ENCODE peak calls at places on chromosomes 5 and 9, in six cellular contexts. L is cardiac fibroblast, M is ELR, F is adrenal gland, R is IMR-90, K is foreskin keratinocyte. O is an unnamed sample.

GRCh38 chr9:16924311-16924915 is 53.9 kb upstream of the BNC2 start:
- DNase-seq in R (no peak), L (no peak), K (no peak), M (no peak), F (no peak), O (no peak)

GRCh38 chr9:111992523-111992922 is 95.9 kb downstream of the UGCG start:
- DNase-seq in K (peak; percentile 83), L (peak; percentile 83), F (no peak), M (peak; percentile 88), R (peak; percentile 82), O (no peak)

GRCh38 chr5:39394946-39395345 is 29.8 kb downstream of the DAB2 start:
- DNase-seq in K (peak; percentile 66), M (peak; percentile 91), L (peak; percentile 92), R (peak; percentile 86), F (no peak), O (no peak)

GRCh38 chr5:10552183-10553143 is 11.4 kb upstream of the ANKRD33B start:
- DNase-seq in M (peak; percentile 61), K (no peak), L (peak; percentile 41), F (no peak), R (peak; percentile 37), O (no peak)

GRCh38 chr5:127685662-127686061 is 17.5 kb upstream of the CCDC192 start:
- DNase-seq in L (peak; percentile 34), R (no peak), M (no peak), K (no peak), F (no peak), O (no peak)

GRCh38 chr5:76874088-76874581 is 24.3 kb downstream of the S100Z start:
- DNase-seq in F (no peak), R (no peak), L (no peak), M (no peak), K (no peak), O (no peak)

GRCh38 chr9:135910757-135911156 is 3.4 kb upstream of the CAMSAP1 start:
- DNase-seq in K (no peak), M (no peak), F (no peak), R (no peak), L (no peak), O (no peak)

GRCh38 chr9:129755151-129755550 is 2.3 kb upstream of the PTGES start:
- DNase-seq in F (no peak), K (no peak), M (no peak), R (no peak), L (no peak), O (no peak)

GRCh38 chr9:116377179-116377790 is 223.7 kb downstream of the PAPPA start:
- DNase-seq in L (peak; percentile 89), K (peak; percentile 53), M (peak; percentile 87), F (no peak), R (peak; percentile 75), O (peak; percentile 51)

GRCh38 chr5:78537821-78538220 is 110.8 kb downstream of the LHFPL2 start:
- DNase-seq in F (no peak), M (peak; percentile 64), K (peak; percentile 75), L (peak; percentile 72), R (peak; percentile 68), O (no peak)

GRCh38 chr9:106653111-106653697 is 209.8 kb upstream of the ZNF462 start:
- DNase-seq in R (no peak), M (no peak), F (no peak), L (peak; percentile 11), K (no peak), O (no peak)

GRCh38 chr9:126532019-126532462 is 81.7 kb upstream of the LMX1B start:
- DNase-seq in M (no peak), K (no peak), L (peak; percentile 17), R (no peak), F (peak; percentile 26), O (no peak)

GRCh38 chr5:10329808-10330481 is 22.2 kb upstream of the CMBL start:
- DNase-seq in L (peak; percentile 68), M (peak; percentile 51), F (no peak), K (no peak), R (peak; percentile 88), O (no peak)

GRCh38 chr5:172778223-172778814 is 7.3 kb upstream of the DUSP1 start:
- DNase-seq in K (no peak), R (peak; percentile 89), L (peak; percentile 90), M (peak; percentile 95), F (peak; percentile 84), O (no peak)

GRCh38 chr5:140633081-140633471 is at the start of gene CD14:
- DNase-seq in F (peak; percentile 82), M (peak; percentile 91), L (peak; percentile 48), R (no peak), K (peak; percentile 48), O (no peak)

GRCh38 chr9:23379842-23380241 is 446.2 kb downstream of the ELAVL2 start:
- DNase-seq in R (no peak), M (no peak), L (no peak), K (no peak), F (no peak), O (no peak)

GRCh38 chr9:17509151-17509550 is 69.7 kb upstream of the SH3GL2 start:
- DNase-seq in F (no peak), R (no peak), K (no peak), M (no peak), L (no peak), O (no peak)

GRCh38 chr5:34053133-34053532 is 10.1 kb upstream of the C1QTNF3 start:
- DNase-seq in L (peak; percentile 85), M (peak; percentile 62), R (peak; percentile 78), F (no peak), K (peak; percentile 92), O (peak; percentile 73)

GRCh38 chr5:65126192-65126591 is 355.5 kb downstream of the ADAMTS6 start:
- DNase-seq in M (no peak), L (peak; percentile 39), R (peak; percentile 82), F (no peak), K (no peak), O (no peak)

GRCh38 chr5:95130951-95131350 is 153.9 kb downstream of the MCTP1 start:
- DNase-seq in L (peak; percentile 28), K (no peak), M (peak; percentile 16), R (no peak), F (no peak), O (no peak)

GRCh38 chr5:56330167-56330566 is 97.0 kb upstream of the ANKRD55 start:
- DNase-seq in L (no peak), F (no peak), K (no peak), R (no peak), M (no peak), O (no peak)

GRCh38 chr5:155605898-155606297 is 592.3 kb downstream of the KIF4B start:
- DNase-seq in L (no peak), M (no peak), K (no peak), F (no peak), R (no peak), O (no peak)

GRCh38 chr5:118857700-118858099 is 130.6 kb downstream of the DTWD2 start:
- DNase-seq in K (peak; percentile 36), M (no peak), F (peak; percentile 11), L (no peak), R (peak; percentile 13), O (no peak)

GRCh38 chr5:164277720-164278119 is 772.3 kb downstream of the MAT2B start:
- DNase-seq in M (peak; percentile 35), R (peak; percentile 48), L (peak; percentile 61), F (no peak), K (no peak), O (no peak)

GRCh38 chr9:129476821-129477611 is 143.9 kb downstream of the C9orf50 start:
- DNase-seq in F (peak; percentile 59), M (peak; percentile 76), L (peak; percentile 70), K (no peak), R (peak; percentile 49), O (no peak)

GRCh38 chr9:124218438-124219289 is 39.1 kb upstream of the NEK6 start:
- DNase-seq in R (peak; percentile 66), K (no peak), F (peak; percentile 63), L (peak; percentile 63), M (peak; percentile 77), O (peak; percentile 11)

GRCh38 chr9:90331826-90332575 is 310.6 kb downstream of the DIRAS2 start:
- DNase-seq in K (no peak), L (peak; percentile 63), F (no peak), R (peak; percentile 63), M (peak; percentile 52), O (no peak)

O was measured in HS-27A.